ENCODE peak calls at places on chromosomes 12 and 14, in ten cellular contexts. One of them, this sample, is unnamed.

GRCh38 chr12:55713721-55714120 is 2.1 kb upstream of the BLOC1S1 start:
- DNase-seq in lower lobe of right lung: no peak
- DNase-seq in GM23248: peak; percentile 93
- DNase-seq in pancreas: no peak
- DNase-seq in colonic mucosa: no peak
- DNase-seq in dorsolateral prefrontal cortex: no peak
- DNase-seq in heart left ventricle: no peak
- DNase-seq in HCT116: no peak
- DNase-seq in AG04450: no peak
- DNase-seq in IMR-90: peak; percentile 89
- DNase-seq in this sample: no peak

GRCh38 chr14:52473557-52473956 is 78.7 kb downstream of the TXNDC16 start:
- DNase-seq in AG04450: no peak
- DNase-seq in heart left ventricle: no peak
- DNase-seq in GM23248: peak; percentile 45
- DNase-seq in pancreas: no peak
- DNase-seq in lower lobe of right lung: no peak
- DNase-seq in dorsolateral prefrontal cortex: no peak
- DNase-seq in HCT116: peak; percentile 28
- DNase-seq in colonic mucosa: no peak
- DNase-seq in IMR-90: peak; percentile 51
- DNase-seq in this sample: no peak

GRCh38 chr12:58105225-58106119 is 164.1 kb downstream of the ATP23 start:
- DNase-seq in dorsolateral prefrontal cortex: no peak
- DNase-seq in HCT116: no peak
- DNase-seq in AG04450: no peak
- DNase-seq in heart left ventricle: no peak
- DNase-seq in colonic mucosa: no peak
- DNase-seq in IMR-90: peak; percentile 7
- DNase-seq in GM23248: peak; percentile 25
- DNase-seq in lower lobe of right lung: no peak
- DNase-seq in pancreas: no peak
- DNase-seq in this sample: no peak

GRCh38 chr14:72975776-72976175 is 49.5 kb downstream of the DCAF4 start:
- DNase-seq in lower lobe of right lung: no peak
- DNase-seq in pancreas: no peak
- DNase-seq in IMR-90: no peak
- DNase-seq in heart left ventricle: no peak
- DNase-seq in AG04450: no peak
- DNase-seq in HCT116: no peak
- DNase-seq in GM23248: peak; percentile 16
- DNase-seq in colonic mucosa: no peak
- DNase-seq in dorsolateral prefrontal cortex: no peak
- DNase-seq in this sample: no peak

GRCh38 chr14:26522985-26523384 is 74.8 kb downstream of the NOVA1 start:
- DNase-seq in pancreas: no peak
- DNase-seq in GM23248: peak; percentile 86
- DNase-seq in IMR-90: peak; percentile 89
- DNase-seq in HCT116: no peak
- DNase-seq in colonic mucosa: no peak
- DNase-seq in heart left ventricle: no peak
- DNase-seq in lower lobe of right lung: no peak
- DNase-seq in AG04450: peak; percentile 58
- DNase-seq in dorsolateral prefrontal cortex: no peak
- DNase-seq in this sample: no peak

GRCh38 chr14:55399912-55400311 is 11.7 kb downstream of the ATG14 start:
- DNase-seq in IMR-90: peak; percentile 44
- DNase-seq in heart left ventricle: no peak
- DNase-seq in HCT116: no peak
- DNase-seq in pancreas: no peak
- DNase-seq in dorsolateral prefrontal cortex: no peak
- DNase-seq in GM23248: no peak
- DNase-seq in colonic mucosa: no peak
- DNase-seq in AG04450: no peak
- DNase-seq in lower lobe of right lung: no peak
- DNase-seq in this sample: no peak

GRCh38 chr12:86730233-86730632 is 474.0 kb upstream of the MGAT4C start:
- DNase-seq in AG04450: no peak
- DNase-seq in lower lobe of right lung: no peak
- DNase-seq in HCT116: no peak
- DNase-seq in heart left ventricle: no peak
- DNase-seq in pancreas: no peak
- DNase-seq in GM23248: no peak
- DNase-seq in colonic mucosa: no peak
- DNase-seq in IMR-90: no peak
- DNase-seq in dorsolateral prefrontal cortex: no peak
- DNase-seq in this sample: no peak

GRCh38 chr12:122028165-122028591 is 6.5 kb downstream of the BCL7A start:
- DNase-seq in IMR-90: no peak
- DNase-seq in heart left ventricle: no peak
- DNase-seq in HCT116: no peak
- DNase-seq in dorsolateral prefrontal cortex: peak; percentile 32
- DNase-seq in colonic mucosa: no peak
- DNase-seq in GM23248: peak; percentile 45
- DNase-seq in lower lobe of right lung: no peak
- DNase-seq in AG04450: no peak
- DNase-seq in pancreas: no peak
- DNase-seq in this sample: peak; percentile 10

GRCh38 chr12:6265038-6265405 is 45.5 kb upstream of the PLEKHG6 start:
- DNase-seq in heart left ventricle: no peak
- DNase-seq in GM23248: no peak
- DNase-seq in pancreas: no peak
- DNase-seq in colonic mucosa: no peak
- DNase-seq in dorsolateral prefrontal cortex: no peak
- DNase-seq in IMR-90: no peak
- DNase-seq in HCT116: no peak
- DNase-seq in AG04450: no peak
- DNase-seq in lower lobe of right lung: peak; percentile 51
- DNase-seq in this sample: no peak

GRCh38 chr12:6264402-6265037 is 46.0 kb upstream of the PLEKHG6 start:
- DNase-seq in dorsolateral prefrontal cortex: no peak
- DNase-seq in AG04450: no peak
- DNase-seq in HCT116: no peak
- DNase-seq in colonic mucosa: peak; percentile 49
- DNase-seq in heart left ventricle: no peak
- DNase-seq in pancreas: no peak
- DNase-seq in GM23248: no peak
- DNase-seq in IMR-90: no peak
- DNase-seq in lower lobe of right lung: peak; percentile 81
- DNase-seq in this sample: no peak

GRCh38 chr12:6263931-6264330 is 46.6 kb upstream of the PLEKHG6 start:
- DNase-seq in heart left ventricle: no peak
- DNase-seq in colonic mucosa: no peak
- DNase-seq in IMR-90: peak; percentile 52
- DNase-seq in AG04450: no peak
- DNase-seq in pancreas: no peak
- DNase-seq in lower lobe of right lung: peak; percentile 23
- DNase-seq in HCT116: no peak
- DNase-seq in dorsolateral prefrontal cortex: no peak
- DNase-seq in GM23248: no peak
- DNase-seq in this sample: no peak

GRCh38 chr12:6262211-6262610 is 48.3 kb upstream of the PLEKHG6 start:
- DNase-seq in lower lobe of right lung: no peak
- DNase-seq in GM23248: no peak
- DNase-seq in AG04450: no peak
- DNase-seq in heart left ventricle: no peak
- DNase-seq in HCT116: no peak
- DNase-seq in colonic mucosa: no peak
- DNase-seq in dorsolateral prefrontal cortex: no peak
- DNase-seq in IMR-90: no peak
- DNase-seq in pancreas: no peak
- DNase-seq in this sample: no peak

DNA sequence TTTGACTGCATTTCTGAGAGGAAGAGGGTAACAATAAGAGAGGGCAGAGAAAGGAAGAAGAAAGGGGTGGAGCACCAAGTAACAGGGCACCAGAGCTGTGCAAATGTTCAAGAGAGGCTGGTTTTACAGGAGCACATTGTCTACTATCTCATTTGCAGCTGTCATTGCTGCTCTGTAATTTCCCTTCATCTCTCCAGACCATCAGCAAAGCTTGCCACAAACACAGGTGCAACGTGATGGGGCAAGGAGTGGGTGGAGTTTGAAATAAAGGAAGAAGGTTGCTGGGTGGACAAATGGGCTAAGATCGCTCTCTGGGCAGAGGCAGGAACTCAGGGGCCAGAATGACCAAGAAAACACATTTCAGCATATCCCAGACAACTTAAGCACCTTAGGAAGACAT is 47.8 kb upstream of the PLEKHG6 start:
- DNase-seq in IMR-90: no peak
- DNase-seq in colonic mucosa: no peak
- DNase-seq in heart left ventricle: no peak
- DNase-seq in pancreas: no peak
- DNase-seq in HCT116: no peak
- DNase-seq in AG04450: no peak
- DNase-seq in GM23248: no peak
- DNase-seq in lower lobe of right lung: no peak
- DNase-seq in dorsolateral prefrontal cortex: no peak
- DNase-seq in this sample: no peak
- H3K27ac ChIP-seq in IMR-90: no peak overlapping the region
- H3K27ac ChIP-seq in colonic mucosa: no peak overlapping the region
- H3K27ac ChIP-seq in heart left ventricle: no peak overlapping the region
- H3K27ac ChIP-seq in pancreas: no peak overlapping the region
- H3K27ac ChIP-seq in HCT116: no peak overlapping the region
- H3K27ac ChIP-seq in AG04450: no peak overlapping the region
- H3K27ac ChIP-seq in GM23248: no peak overlapping the region
- H3K27ac ChIP-seq in lower lobe of right lung: no peak overlapping the region
- H3K27ac ChIP-seq in dorsolateral prefrontal cortex: no peak overlapping the region
- H3K27ac ChIP-seq in this sample: no peak overlapping the region

GRCh38 chr12:111443086-111443485 is 37.4 kb downstream of the SH2B3 start:
- DNase-seq in lower lobe of right lung: no peak
- DNase-seq in HCT116: no peak
- DNase-seq in colonic mucosa: no peak
- DNase-seq in heart left ventricle: peak; percentile 13
- DNase-seq in pancreas: no peak
- DNase-seq in dorsolateral prefrontal cortex: no peak
- DNase-seq in IMR-90: no peak
- DNase-seq in GM23248: no peak
- DNase-seq in AG04450: no peak
- DNase-seq in this sample: no peak

GRCh38 chr12:111443586-111443985 is 37.9 kb downstream of the SH2B3 start:
- DNase-seq in lower lobe of right lung: no peak
- DNase-seq in IMR-90: peak; percentile 80
- DNase-seq in dorsolateral prefrontal cortex: no peak
- DNase-seq in heart left ventricle: no peak
- DNase-seq in pancreas: no peak
- DNase-seq in AG04450: no peak
- DNase-seq in colonic mucosa: no peak
- DNase-seq in GM23248: peak; percentile 92
- DNase-seq in HCT116: no peak
- DNase-seq in this sample: peak; percentile 56

GRCh38 chr12:111444706-111445310 is 39.1 kb downstream of the SH2B3 start:
- DNase-seq in HCT116: no peak
- DNase-seq in IMR-90: no peak
- DNase-seq in lower lobe of right lung: peak; percentile 83
- DNase-seq in AG04450: no peak
- DNase-seq in colonic mucosa: peak; percentile 61
- DNase-seq in heart left ventricle: peak; percentile 83
- DNase-seq in dorsolateral prefrontal cortex: no peak
- DNase-seq in GM23248: peak; percentile 33
- DNase-seq in pancreas: peak; percentile 78
- DNase-seq in this sample: no peak

GRCh38 chr12:111445311-111446043 is 39.8 kb downstream of the SH2B3 start:
- DNase-seq in AG04450: no peak
- DNase-seq in pancreas: no peak
- DNase-seq in HCT116: no peak
- DNase-seq in colonic mucosa: no peak
- DNase-seq in lower lobe of right lung: no peak
- DNase-seq in heart left ventricle: no peak
- DNase-seq in dorsolateral prefrontal cortex: no peak
- DNase-seq in GM23248: peak; percentile 33
- DNase-seq in IMR-90: no peak
- DNase-seq in this sample: no peak

GRCh38 chr12:111444314-111444705 is 38.6 kb downstream of the SH2B3 start:
- DNase-seq in IMR-90: no peak
- DNase-seq in colonic mucosa: no peak
- DNase-seq in heart left ventricle: no peak
- DNase-seq in dorsolateral prefrontal cortex: no peak
- DNase-seq in pancreas: no peak
- DNase-seq in lower lobe of right lung: no peak
- DNase-seq in GM23248: no peak
- DNase-seq in HCT116: no peak
- DNase-seq in AG04450: no peak
- DNase-seq in this sample: no peak
- H3K27ac ChIP-seq in IMR-90: no peak overlapping the region
- H3K27ac ChIP-seq in colonic mucosa: peak overlapping the region; percentile 53
- H3K27ac ChIP-seq in heart left ventricle: peak overlapping the region; percentile 84
- H3K27ac ChIP-seq in dorsolateral prefrontal cortex: peak overlapping the region; percentile 76
- H3K27ac ChIP-seq in pancreas: peak overlapping the region; percentile 66
- H3K27ac ChIP-seq in lower lobe of right lung: peak overlapping the region; percentile 77
- H3K27ac ChIP-seq in GM23248: peak overlapping the region; percentile 63
- H3K27ac ChIP-seq in HCT116: no peak overlapping the region
- H3K27ac ChIP-seq in AG04450: peak overlapping the region; percentile 52
- H3K27ac ChIP-seq in this sample: peak overlapping the region; percentile 61

DNA sequence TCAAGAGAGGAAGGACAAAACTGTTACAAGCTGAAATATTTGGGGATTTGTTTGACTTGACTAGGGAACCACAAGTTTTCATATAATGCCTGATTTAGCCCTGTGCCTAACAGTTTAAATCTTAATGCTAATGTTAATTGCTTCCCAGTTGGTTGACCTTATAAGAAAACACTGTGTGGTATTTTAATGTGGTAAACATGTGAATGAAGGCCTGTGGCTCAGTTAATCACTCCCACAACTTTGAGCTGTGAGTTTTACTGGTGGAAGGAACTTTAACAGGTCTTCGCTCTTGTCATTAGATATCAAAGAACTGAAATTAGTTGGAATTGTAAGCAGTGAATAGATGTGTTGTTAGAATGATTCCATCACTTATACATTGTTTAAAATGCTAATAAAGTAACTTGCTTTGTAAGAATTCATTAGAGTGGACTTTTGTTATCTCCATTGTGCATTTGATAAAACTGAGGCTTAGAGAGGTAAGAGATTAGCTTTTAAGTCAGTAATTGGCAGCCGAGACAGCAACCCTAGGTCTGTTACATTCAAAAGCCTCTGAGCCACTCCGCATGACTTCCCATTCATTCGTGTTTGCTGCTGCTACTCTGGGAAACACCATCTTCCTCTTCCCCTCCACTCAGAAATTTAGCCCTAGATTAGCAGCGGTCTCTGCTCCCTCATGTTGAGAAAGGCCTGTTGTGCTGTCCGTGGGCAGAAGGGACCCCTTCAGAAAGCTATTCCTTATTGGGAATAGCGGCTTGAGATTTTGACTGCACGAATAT is 1.0 kb upstream of the TBK1 start:
- DNase-seq in heart left ventricle: no peak
- DNase-seq in colonic mucosa: peak; percentile 22
- DNase-seq in AG04450: no peak
- DNase-seq in dorsolateral prefrontal cortex: no peak
- DNase-seq in lower lobe of right lung: no peak
- DNase-seq in GM23248: peak; percentile 45
- DNase-seq in pancreas: no peak
- DNase-seq in HCT116: no peak
- DNase-seq in IMR-90: peak; percentile 19
- DNase-seq in this sample: no peak
- H3K27ac ChIP-seq in heart left ventricle: peak overlapping the region; percentile 99
- H3K27ac ChIP-seq in colonic mucosa: no peak overlapping the region
- H3K27ac ChIP-seq in AG04450: peak overlapping the region; percentile 47
- H3K27ac ChIP-seq in dorsolateral prefrontal cortex: peak overlapping the region; percentile 94
- H3K27ac ChIP-seq in lower lobe of right lung: peak overlapping the region; percentile 97
- H3K27ac ChIP-seq in GM23248: peak overlapping the region; percentile 99
- H3K27ac ChIP-seq in pancreas: no peak overlapping the region
- H3K27ac ChIP-seq in HCT116: peak overlapping the region; percentile 91
- H3K27ac ChIP-seq in IMR-90: peak overlapping the region; percentile 30
- H3K27ac ChIP-seq in this sample: peak overlapping the region; percentile 97

DNA sequence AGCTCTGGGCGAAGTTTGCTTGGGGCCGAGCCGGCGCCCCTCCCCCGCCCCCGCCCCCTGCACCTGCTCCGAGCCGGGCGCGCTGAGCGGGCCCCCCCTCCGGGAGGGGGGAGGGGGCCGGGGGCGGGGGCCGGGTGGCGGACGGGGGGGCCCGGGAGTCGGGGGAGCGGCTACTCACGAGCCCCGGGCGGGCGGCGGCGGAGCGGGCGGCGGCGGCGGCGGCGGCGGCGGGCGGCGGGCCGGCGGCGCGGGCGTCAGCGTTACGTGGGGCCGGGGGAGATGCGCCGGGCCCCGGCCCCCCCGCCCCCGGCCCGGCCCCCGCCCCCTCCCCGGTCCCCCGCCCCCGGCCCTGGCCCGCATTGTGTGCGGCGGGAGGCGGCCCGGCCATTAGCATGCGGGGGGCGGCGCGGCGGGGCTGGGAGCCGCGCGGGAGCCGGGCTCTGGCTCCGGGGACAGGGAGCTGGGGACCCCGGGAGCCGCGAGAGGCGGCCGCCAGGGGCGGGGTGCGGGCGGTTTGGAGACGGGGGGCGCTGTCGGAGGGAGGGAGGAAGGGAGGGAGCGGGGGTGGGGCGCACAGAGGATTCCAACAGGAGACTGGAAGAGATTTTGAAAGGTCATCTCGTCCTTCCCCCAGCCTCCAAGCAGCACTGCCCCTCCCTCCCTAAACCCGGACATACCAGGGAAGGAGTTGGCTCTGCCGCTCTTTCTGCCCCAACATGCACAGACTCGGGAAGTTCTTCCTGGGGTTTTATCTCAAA is at the start of gene ZNF219:
- DNase-seq in colonic mucosa: peak; percentile 85
- DNase-seq in heart left ventricle: peak; percentile 69
- DNase-seq in pancreas: peak; percentile 76
- DNase-seq in AG04450: no peak
- DNase-seq in HCT116: no peak
- DNase-seq in dorsolateral prefrontal cortex: peak; percentile 50
- DNase-seq in IMR-90: peak; percentile 27
- DNase-seq in lower lobe of right lung: peak; percentile 65
- DNase-seq in GM23248: peak; percentile 58
- DNase-seq in this sample: no peak
- H3K27ac ChIP-seq in colonic mucosa: peak within 1 kb of the TSS; percentile 89
- H3K27ac ChIP-seq in heart left ventricle: peak within 1 kb of the TSS; percentile 94
- H3K27ac ChIP-seq in pancreas: peak within 1 kb of the TSS; percentile 82
- H3K27ac ChIP-seq in AG04450: no peak within 1 kb of the TSS
- H3K27ac ChIP-seq in HCT116: no peak within 1 kb of the TSS
- H3K27ac ChIP-seq in dorsolateral prefrontal cortex: peak within 1 kb of the TSS; percentile 91
- H3K27ac ChIP-seq in IMR-90: peak within 1 kb of the TSS; percentile 65
- H3K27ac ChIP-seq in lower lobe of right lung: peak within 1 kb of the TSS; percentile 83
- H3K27ac ChIP-seq in GM23248: peak within 1 kb of the TSS; percentile 27
- H3K27ac ChIP-seq in this sample: peak within 1 kb of the TSS; percentile 81

This sample was measured in epithelial cell of prostate.